ENCODE peak calls at places on chromosome 5, in four cellular contexts. O, N, Z and J are unnamed samples.

GRCh38 chr5:88938488-88938887 is 55.5 kb upstream of the MEF2C start:
- DNase-seq in O (no peak), N (no peak), Z (no peak), J (no peak)

GRCh38 chr5:59317023-59317771 is 576.3 kb downstream of the PDE4D start:
- DNase-seq in O (no peak), N (no peak), Z (no peak), J (no peak)

GRCh38 chr5:15752886-15753285 is 252.9 kb downstream of the FBXL7 start:
- DNase-seq in O (no peak), N (peak; percentile 79), Z (no peak), J (no peak)

GRCh38 chr5:177087707-177088005 is 941 bp downstream of the FGFR4 start:
- DNase-seq in O (no peak), N (no peak), Z (no peak), J (no peak)

GRCh38 chr5:72213482-72213881 is 106.2 kb downstream of the MAP1B start:
- DNase-seq in O (no peak), N (no peak), Z (no peak), J (no peak)

GRCh38 chr5:1784197-1785050 is 15.2 kb downstream of the MRPL36 start:
- DNase-seq in O (no peak), N (peak; percentile 54), Z (no peak), J (peak; percentile 61)

GRCh38 chr5:53482717-53483638 is 2.5 kb downstream of the FST start:
- DNase-seq in O (no peak), N (peak; percentile 75), Z (peak; percentile 35), J (peak; percentile 65)

GRCh38 chr5:174523311-174524159 is 200.8 kb upstream of the MSX2 start:
- DNase-seq in O (no peak), N (no peak), Z (no peak), J (no peak)

GRCh38 chr5:180441577-180441976 is 52.6 kb upstream of the CNOT6 start:
- DNase-seq in O (no peak), N (peak; percentile 87), Z (peak; percentile 82), J (no peak)

GRCh38 chr5:85397451-85397850 is 1012.8 kb upstream of the EDIL3 start:
- DNase-seq in O (no peak), N (no peak), Z (no peak), J (no peak)

GRCh38 chr5:87311400-87312279 is 44.0 kb downstream of the RASA1 start:
- DNase-seq in O (no peak), N (no peak), Z (no peak), J (no peak)

GRCh38 chr5:1961952-1962595 is 79.3 kb upstream of the IRX4 start:
- DNase-seq in O (no peak), N (no peak), Z (no peak), J (peak; percentile 47)

GRCh38 chr5:520850-521226 is 3.4 kb downstream of the SLC9A3 start:
- DNase-seq in O (no peak), N (no peak), Z (no peak), J (no peak)

GRCh38 chr5:132451387-132451786 is 39.2 kb downstream of the IRF1 start:
- DNase-seq in O (no peak), N (no peak), Z (no peak), J (no peak)

GRCh38 chr5:76583163-76584047 is 39.8 kb downstream of the F2RL2 start:
- DNase-seq in O (no peak), N (no peak), Z (no peak), J (no peak)

GRCh38 chr5:118937393-118938061 is 50.8 kb downstream of the DTWD2 start:
- DNase-seq in O (no peak), N (no peak), Z (no peak), J (no peak)

GRCh38 chr5:43105369-43106289 is 15.1 kb upstream of the ZNF131 start:
- DNase-seq in O (peak; percentile 77), N (peak; percentile 94), Z (peak; percentile 87), J (peak; percentile 91)

GRCh38 chr5:34490501-34491250 is 165.5 kb upstream of the RAI14 start:
- DNase-seq in O (no peak), N (no peak), Z (no peak), J (no peak)

GRCh38 chr5:180161420-180162303 is 47.3 kb downstream of the RASGEF1C start:
- DNase-seq in O (no peak), N (peak; percentile 65), Z (peak; percentile 27), J (peak; percentile 63)

GRCh38 chr5:107830750-107831149 is 160.0 kb upstream of the EFNA5 start:
- DNase-seq in O (no peak), N (no peak), Z (no peak), J (no peak)

GRCh38 chr5:42520957-42521356 is 97.7 kb downstream of the GHR start:
- DNase-seq in O (no peak), N (no peak), Z (no peak), J (no peak)

GRCh38 chr5:134507495-134507894 is 18.0 kb upstream of the JADE2 start:
- DNase-seq in O (no peak), N (peak; percentile 10), Z (no peak), J (peak; percentile 58)
- H3K4me3 ChIP-seq in O (no peak overlapping the region), N (no peak overlapping the region), Z (no peak overlapping the region), J (no peak overlapping the region)

GRCh38 chr5:135869151-135869737 is 26.4 kb downstream of the IL9 start:
- DNase-seq in O (no peak), N (no peak), Z (no peak), J (no peak)

GRCh38 chr5:135869935-135870334 is 25.7 kb downstream of the IL9 start:
- DNase-seq in O (no peak), N (no peak), Z (no peak), J (no peak)

GRCh38 chr5:135866044-135866443 is 29.6 kb downstream of the IL9 start:
- DNase-seq in O (no peak), N (no peak), Z (no peak), J (no peak)

GRCh38 chr5:135868681-135869080 is 27.0 kb downstream of the IL9 start:
- DNase-seq in O (no peak), N (no peak), Z (no peak), J (no peak)

DNA sequence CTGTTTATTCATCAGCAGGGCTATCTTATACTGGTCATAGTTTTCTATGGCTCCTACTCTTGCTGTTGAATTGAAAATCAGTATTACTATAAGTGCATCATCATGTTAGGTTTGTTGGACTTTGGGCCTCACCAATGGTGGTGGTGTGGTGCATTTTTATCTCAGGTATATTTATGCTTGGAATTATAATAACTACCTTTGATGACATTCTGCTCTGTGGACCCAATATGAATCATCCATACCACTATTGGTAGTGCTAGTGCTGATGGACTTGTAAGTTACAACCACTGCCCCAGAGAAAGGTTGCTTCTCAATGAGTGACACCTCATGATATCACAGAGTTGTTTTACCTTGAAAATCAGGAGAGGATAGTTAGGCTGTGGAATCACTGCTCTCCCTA is 28.0 kb downstream of the IL9 start:
- DNase-seq in O (no peak), N (no peak), Z (no peak), J (no peak)
- H3K4me1 ChIP-seq in O (no peaks in the 10 kb centered on the region), N (no peaks in the 10 kb centered on the region), Z (peaks cover 6% of the 10 kb centered on the region), J (no peaks in the 10 kb centered on the region)

DNA sequence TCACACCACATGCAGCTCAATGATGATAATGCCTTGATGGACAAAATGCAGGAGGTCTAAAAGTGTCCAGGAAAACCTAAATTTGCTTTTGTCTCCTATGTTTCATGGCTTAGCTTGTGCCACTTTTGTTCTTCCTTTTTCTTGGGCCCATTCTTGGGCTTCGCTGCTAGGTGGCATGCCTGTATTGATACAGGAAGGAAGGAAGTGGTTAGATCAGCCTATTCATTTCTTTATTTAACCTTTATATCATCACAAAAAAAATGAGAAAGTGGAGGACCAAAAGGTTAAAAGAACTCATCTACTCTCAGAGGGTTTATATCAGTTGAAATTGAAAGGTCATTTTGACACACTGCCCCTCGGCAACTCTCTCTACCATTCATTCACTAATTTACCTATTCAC is 260.2 kb downstream of the ARHGAP26 start:
- DNase-seq in O (no peak), N (no peak), Z (no peak), J (no peak)
- TF ChIP-seq CTCF in O (no peak), N (no peak), Z (no peak), J (no peak)

DNA sequence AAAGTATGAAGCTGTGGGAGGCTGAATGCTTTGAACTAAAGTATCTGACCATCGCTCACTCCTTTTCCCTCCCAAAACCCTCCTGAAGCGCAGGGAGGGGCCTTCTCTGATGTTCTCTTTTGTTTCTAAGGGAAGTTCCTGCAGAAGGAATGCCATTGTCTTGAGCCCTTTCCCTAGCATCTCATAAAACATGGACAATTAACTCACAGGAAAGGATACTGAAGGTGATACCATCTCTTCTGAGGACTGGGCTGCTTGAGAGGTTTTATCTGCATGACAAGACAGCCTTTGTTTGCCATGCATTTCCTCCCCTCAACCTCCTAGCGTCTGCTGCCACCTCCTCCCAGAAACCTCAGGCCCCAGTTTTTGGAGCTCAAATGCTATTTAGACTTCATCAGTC is 4.3 kb upstream of the RMND5B start:
- DNase-seq in O (no peak), N (no peak), Z (no peak), J (no peak)
- H3K4me3 ChIP-seq in O (no peak overlapping the region), N (no peak overlapping the region), Z (no peak overlapping the region), J (no peak overlapping the region)

GRCh38 chr5:57221049-57221568 is 47.2 kb downstream of the GPBP1 start:
- DNase-seq in O (no peak), N (no peak), Z (no peak), J (no peak)

GRCh38 chr5:57215629-57216195 is 41.9 kb downstream of the GPBP1 start:
- DNase-seq in O (no peak), N (no peak), Z (no peak), J (no peak)

GRCh38 chr5:57216714-57217113 is 42.9 kb downstream of the GPBP1 start:
- DNase-seq in O (no peak), N (no peak), Z (no peak), J (no peak)

DNA sequence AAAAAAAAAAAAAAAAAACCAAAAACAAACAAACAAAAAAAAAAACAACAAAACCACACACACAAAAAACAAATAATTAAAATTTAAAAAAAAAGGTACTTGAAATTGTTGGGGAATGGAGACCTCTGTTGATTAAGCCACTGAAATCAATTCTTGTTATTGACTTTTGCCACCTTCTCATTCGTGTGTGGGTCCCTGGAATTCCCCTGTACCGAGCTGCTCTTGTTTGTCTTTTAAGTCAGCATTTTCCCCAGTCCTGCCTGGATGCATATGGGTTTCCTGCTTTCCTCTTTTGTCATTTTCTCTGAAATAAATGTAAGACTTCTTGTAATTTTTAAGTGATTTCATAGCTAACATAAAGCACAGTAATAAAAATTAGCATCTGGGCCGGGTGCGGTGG is 45.5 kb downstream of the GPBP1 start:
- DNase-seq in O (no peak), N (no peak), Z (no peak), J (no peak)
- H3K4me1 ChIP-seq in O (peaks cover 11% of the 10 kb centered on the region), N (no peaks in the 10 kb centered on the region), Z (no peaks in the 10 kb centered on the region), J (peaks cover 33% of the 10 kb centered on the region)

GRCh38 chr5:106699198-106699597 is 971.5 kb downstream of the EFNA5 start:
- DNase-seq in O (no peak), N (no peak), Z (no peak), J (no peak)
- TF ChIP-seq CTCF in O (no peak), N (no peak), Z (no peak), J (no peak)